ENCODE peak calls at places on chromosome 18, in eight cellular contexts. F is activated T-helper 2 cell treated with anti-CD3 and anti-CD28 coated beads, Interferon-gamma antibody, Interleukin-2, Interleukin-4, amounts not matched to agents 10 μg/mL and 5 μg/mL and 100 μg/mL, durations not matched to agents 14 hours and 24 hours and 36 hours; O is NCI-H1694 treated with DMSO at 0.1 percent for 48 hours; B is NCI-H345; L is LoVo; M is GM12892; Z is heart right ventricle; P is OCI-LY7. N is an unnamed sample.

GRCh38 chr18:28075501-28075900 is 101.4 kb downstream of the CDH2 start:
- DNase-seq in L (no peak), M (no peak), P (no peak), O (no peak), B (no peak), F (no peak), Z (no peak), N (no peak)

GRCh38 chr18:80175451-80176235 is 66.6 kb downstream of the ADNP2 start:
- DNase-seq in M (no peak), L (no peak), F (no peak), Z (no peak), O (no peak), P (no peak), B (no peak), N (no peak)

GRCh38 chr18:75393721-75394120 is 33.8 kb downstream of the SMIM21 start:
- DNase-seq in O (no peak), P (no peak), F (no peak), L (no peak), M (no peak), Z (no peak), B (no peak), N (no peak)

GRCh38 chr18:36095936-36096519 is 28.7 kb upstream of the RPRD1A start:
- DNase-seq in P (peak), F (no peak), M (no peak), B (peak), Z (no peak), O (peak), L (peak), N (peak)

GRCh38 chr18:3256693-3257626 is 5.0 kb upstream of the MYL12B start:
- DNase-seq in L (no peak), B (no peak), O (no peak), Z (no peak), P (no peak), M (no peak), F (no peak), N (no peak)

GRCh38 chr18:12989397-12990127 is 1.6 kb upstream of the CEP192 start:
- DNase-seq in B (no peak), O (no peak), P (no peak), L (no peak), Z (no peak), M (no peak), F (no peak), N (no peak)

GRCh38 chr18:49174478-49174877 is 223.7 kb upstream of the SMAD7 start:
- DNase-seq in M (no peak), P (no peak), B (no peak), L (no peak), Z (no peak), F (no peak), O (no peak), N (no peak)

GRCh38 chr18:75089748-75090327 is 119.1 kb downstream of the PTGR3 start:
- DNase-seq in Z (no peak), P (no peak), F (no peak), B (no peak), O (no peak), M (no peak), L (no peak), N (no peak)

GRCh38 chr18:72799106-72799505 is 68.7 kb downstream of the NETO1 start:
- DNase-seq in O (no peak), P (no peak), F (no peak), L (no peak), B (no peak), Z (no peak), M (no peak), N (no peak)

GRCh38 chr18:1774261-1774660 is 797.0 kb downstream of the METTL4 start:
- DNase-seq in L (no peak), Z (no peak), B (peak), F (no peak), O (no peak), M (no peak), P (no peak), N (no peak)

GRCh38 chr18:23814977-23815614 is 125.8 kb downstream of the LAMA3 start:
- DNase-seq in F (no peak), B (no peak), O (no peak), Z (peak), M (no peak), L (no peak), P (no peak), N (no peak)

GRCh38 chr18:74633652-74634352 is 36.1 kb downstream of the ZNF407 start:
- DNase-seq in P (no peak), B (no peak), M (no peak), O (no peak), Z (no peak), L (no peak), F (no peak), N (no peak)

GRCh38 chr18:13813271-13813849 is 10.6 kb upstream of the MC5R start:
- DNase-seq in Z (peak), L (peak), F (peak), O (peak), B (peak), M (peak), P (peak), N (peak)

GRCh38 chr18:3985030-3985429 is 470.1 kb downstream of the DLGAP1 start:
- DNase-seq in F (no peak), P (peak), M (no peak), B (no peak), Z (no peak), L (no peak), O (no peak), N (peak)

GRCh38 chr18:23872701-23873550 is 141.6 kb upstream of the TTC39C start:
- DNase-seq in B (no peak), Z (no peak), L (peak), F (no peak), M (no peak), P (no peak), O (no peak), N (no peak)

GRCh38 chr18:68560128-68560527 is 154.8 kb downstream of the TMX3 start:
- DNase-seq in F (no peak), Z (no peak), M (no peak), P (no peak), O (no peak), B (no peak), L (no peak), N (no peak)